ENCODE peak calls at places on chromosomes 4 and X, in six cellular contexts. P is H9, Q is cerebellum, H is T-helper 1 cell, G is brain microvascular endothelial cell, E is ELR. V is an unnamed sample.

GRCh38 chr4:56374956-56375355 is 12.3 kb downstream of the AASDH start:
- DNase-seq in P (no peak), Q (no peak), H (no peak), G (no peak), E (no peak), V (no peak)

GRCh38 chr4:54547299-54548097 is 110.3 kb upstream of the KIT start:
- DNase-seq in P (no peak), Q (no peak), H (no peak), G (no peak), E (no peak), V (no peak)

GRCh38 chrX:148588649-148589310 is 88.4 kb downstream of the AFF2 start:
- DNase-seq in P (no peak), Q (no peak), H (no peak), G (peak; percentile 12), E (no peak), V (no peak)

GRCh38 chr4:122672091-122672490 is 51.2 kb upstream of the IL21 start:
- DNase-seq in P (no peak), Q (no peak), H (no peak), G (no peak), E (no peak), V (no peak)

GRCh38 chr4:138241281-138242075 is 671 bp downstream of the SLC7A11 start:
- DNase-seq in P (no peak), Q (no peak), H (no peak), G (peak; percentile 12), E (peak; percentile 63), V (peak; percentile 49)

GRCh38 chr4:89755210-89755609 is 81.8 kb downstream of the SNCA start:
- DNase-seq in P (no peak), Q (no peak), H (no peak), G (no peak), E (peak; percentile 37), V (peak; percentile 14)

GRCh38 chr4:38759790-38760122 is 23.0 kb downstream of the TLR10 start:
- DNase-seq in P (no peak), Q (no peak), H (no peak), G (no peak), E (no peak), V (no peak)

GRCh38 chrX:24100713-24101112 is 46.0 kb downstream of the EIF2S3 start:
- DNase-seq in P (no peak), Q (no peak), H (no peak), G (peak; percentile 63), E (peak; percentile 65), V (peak; percentile 28)

GRCh38 chr4:119039779-119040178 is 95.9 kb upstream of the MYOZ2 start:
- DNase-seq in P (peak; percentile 72), Q (no peak), H (no peak), G (no peak), E (no peak), V (no peak)

GRCh38 chr4:4670869-4671268 is 129.0 kb upstream of the STX18 start:
- DNase-seq in P (peak; percentile 48), Q (no peak), H (no peak), G (no peak), E (no peak), V (no peak)

GRCh38 chrX:44235534-44235933 is 107.9 kb downstream of the EFHC2 start:
- DNase-seq in P (no peak), Q (no peak), H (no peak), G (no peak), E (no peak), V (no peak)

GRCh38 chrX:114152801-114153200 is 431.1 kb upstream of the HTR2C start:
- DNase-seq in P (no peak), Q (no peak), H (no peak), G (no peak), E (no peak), V (no peak)

GRCh38 chrX:150690126-150690525 is 3.1 kb upstream of the MTMR1 start:
- DNase-seq in P (no peak), Q (no peak), H (no peak), G (peak; percentile 92), E (peak; percentile 92), V (peak; percentile 93)

GRCh38 chr4:185933078-185933581 is 121.1 kb upstream of the SORBS2 start:
- DNase-seq in P (no peak), Q (no peak), H (no peak), G (peak; percentile 98), E (peak; percentile 26), V (peak; percentile 71)

GRCh38 chr4:102665527-102665926 is 95.2 kb downstream of the MANBA start:
- DNase-seq in P (no peak), Q (peak; percentile 23), H (no peak), G (no peak), E (no peak), V (no peak)

GRCh38 chr4:86657910-86658309 is 63.8 kb downstream of the PTPN13 start:
- DNase-seq in P (no peak), Q (no peak), H (no peak), G (no peak), E (no peak), V (no peak)

GRCh38 chr4:4504783-4505182 is 37.1 kb downstream of the STX18 start:
- DNase-seq in P (no peak), Q (no peak), H (no peak), G (no peak), E (no peak), V (no peak)

GRCh38 chrX:6965729-6966128 is 181.8 kb upstream of the STS start:
- DNase-seq in P (no peak), Q (no peak), H (no peak), G (no peak), E (no peak), V (no peak)

GRCh38 chr4:57448452-57448851 is 338.3 kb upstream of the IGFBP7 start:
- DNase-seq in P (no peak), Q (no peak), H (no peak), G (no peak), E (no peak), V (no peak)

GRCh38 chr4:140092094-140092820 is 61.7 kb downstream of the MAML3 start:
- DNase-seq in P (peak; percentile 81), Q (peak; percentile 56), H (no peak), G (no peak), E (peak; percentile 40), V (peak; percentile 45)

GRCh38 chrX:74138943-74139342 is 165.0 kb upstream of the ZCCHC13 start:
- DNase-seq in P (no peak), Q (no peak), H (no peak), G (no peak), E (no peak), V (no peak)

GRCh38 chr4:47010347-47011188 is 17.2 kb upstream of the GABRA4 start:
- DNase-seq in P (no peak), Q (no peak), H (no peak), G (no peak), E (no peak), V (no peak)

GRCh38 chr4:3672465-3672831 is 93.7 kb upstream of the ADRA2C start:
- DNase-seq in P (no peak), Q (no peak), H (no peak), G (no peak), E (no peak), V (no peak)

GRCh38 chrX:38965883-38966282 is 164.6 kb downstream of the MID1IP1 start:
- DNase-seq in P (no peak), Q (no peak), H (no peak), G (no peak), E (no peak), V (no peak)

GRCh38 chrX:154039577-154039976 is 19.9 kb upstream of the IRAK1 start:
- DNase-seq in P (no peak), Q (no peak), H (no peak), G (no peak), E (no peak), V (no peak)

GRCh38 chr4:48778431-48779094 is 1.5 kb downstream of the FRYL start:
- DNase-seq in P (no peak), Q (no peak), H (no peak), G (no peak), E (peak; percentile 50), V (peak; percentile 19)

GRCh38 chr4:169410839-169411770 is 140.3 kb upstream of the SH3RF1 start:
- DNase-seq in P (peak; percentile 47), Q (no peak), H (peak; percentile 7), G (peak; percentile 91), E (peak; percentile 65), V (peak; percentile 19)

GRCh38 chr4:53601251-53601764 is 10.0 kb upstream of the LNX1 start:
- DNase-seq in P (peak; percentile 79), Q (no peak), H (no peak), G (no peak), E (peak; percentile 21), V (peak; percentile 7)

GRCh38 chr4:186700746-186701145 is 22.9 kb downstream of the FAT1 start:
- DNase-seq in P (no peak), Q (peak; percentile 50), H (no peak), G (peak; percentile 41), E (no peak), V (no peak)